ENCODE peak calls at places on chromosomes 12 and 14, in nine cellular contexts. R is adipocyte; L is brain pericyte; T is PC-3; H is KBM-7; I is HEK293T; D is PC-9; V is effector memory CD8-positive, alpha-beta T cell; Z is NCI-H345. C is an unnamed sample.

GRCh38 chr12:116130431-116130830 is 147.1 kb downstream of the MED13L start:
- DNase-seq in R (peak), L (no peak), T (no peak), H (no peak), I (no peak), D (no peak), V (no peak), Z (no peak), C (no peak)

GRCh38 chr12:82874935-82875334 is 188.2 kb downstream of the TMTC2 start:
- DNase-seq in R (peak), L (no peak), T (peak), H (no peak), I (no peak), D (no peak), V (no peak), Z (no peak), C (peak)

GRCh38 chr14:60092516-60092915 is 793 bp downstream of the PCNX4 start:
- DNase-seq in R (peak), L (no peak), T (peak), H (no peak), I (peak), D (no peak), V (no peak), Z (peak), C (peak)

GRCh38 chr12:122934722-122935121 is 31.5 kb downstream of the ABCB9 start:
- DNase-seq in R (no peak), L (no peak), T (no peak), H (no peak), I (no peak), D (no peak), V (no peak), Z (no peak), C (no peak)

GRCh38 chr14:79701371-79701770 is 509.9 kb downstream of the DIO2 start:
- DNase-seq in R (no peak), L (no peak), T (no peak), H (no peak), I (no peak), D (no peak), V (no peak), Z (no peak), C (no peak)

GRCh38 chr14:71119075-71119474 is 211.8 kb downstream of the PCNX1 start:
- DNase-seq in R (no peak), L (no peak), T (peak), H (no peak), I (no peak), D (peak), V (no peak), Z (no peak), C (no peak)

GRCh38 chr12:81216739-81217138 is 138.9 kb downstream of the ACSS3 start:
- DNase-seq in R (no peak), L (no peak), T (no peak), H (no peak), I (no peak), D (no peak), V (no peak), Z (no peak), C (no peak)

GRCh38 chr14:68520637-68521556 is 272.0 kb downstream of the ZFP36L1 start:
- DNase-seq in R (no peak), L (no peak), T (peak), H (no peak), I (no peak), D (peak), V (no peak), Z (peak), C (no peak)

GRCh38 chr12:123940627-123940966 is 32.0 kb downstream of the CCDC92 start:
- DNase-seq in R (no peak), L (no peak), T (no peak), H (no peak), I (no peak), D (no peak), V (no peak), Z (no peak), C (no peak)